ENCODE peak calls at places on chromosomes 16 and 17, in six cellular contexts. One of them, this sample, is unnamed.

GRCh38 chr16:50900391-50900942 is 158.6 kb downstream of the CYLD start:
- DNase-seq in cardiac muscle cell: no peak
- DNase-seq in HCT116: no peak
- DNase-seq in suprapubic skin: no peak
- DNase-seq in breast epithelium: no peak
- DNase-seq in CD8-positive, alpha-beta memory T cell: no peak
- DNase-seq in this sample: no peak

GRCh38 chr17:10304758-10305300 is 68.0 kb downstream of the MYH13 start:
- DNase-seq in HCT116: no peak
- DNase-seq in CD8-positive, alpha-beta memory T cell: no peak
- DNase-seq in cardiac muscle cell: no peak
- DNase-seq in suprapubic skin: no peak
- DNase-seq in breast epithelium: no peak
- DNase-seq in this sample: no peak

GRCh38 chr17:62093188-62094155 is 28.4 kb upstream of the MED13 start:
- DNase-seq in cardiac muscle cell: peak
- DNase-seq in HCT116: peak
- DNase-seq in CD8-positive, alpha-beta memory T cell: no peak
- DNase-seq in breast epithelium: no peak
- DNase-seq in suprapubic skin: no peak
- DNase-seq in this sample: peak

GRCh38 chr17:63751806-63752205 is 10.2 kb upstream of the STRADA start:
- DNase-seq in suprapubic skin: no peak
- DNase-seq in CD8-positive, alpha-beta memory T cell: no peak
- DNase-seq in cardiac muscle cell: peak
- DNase-seq in HCT116: no peak
- DNase-seq in breast epithelium: no peak
- DNase-seq in this sample: no peak

GRCh38 chr17:20273741-20274500 is 193.4 kb downstream of the LGALS9B start:
- DNase-seq in HCT116: no peak
- DNase-seq in CD8-positive, alpha-beta memory T cell: no peak
- DNase-seq in suprapubic skin: no peak
- DNase-seq in breast epithelium: no peak
- DNase-seq in cardiac muscle cell: no peak
- DNase-seq in this sample: no peak

GRCh38 chr17:43360376-43360738 is 38.4 kb upstream of the ARL4D start:
- DNase-seq in HCT116: no peak
- DNase-seq in cardiac muscle cell: peak
- DNase-seq in CD8-positive, alpha-beta memory T cell: peak
- DNase-seq in breast epithelium: peak
- DNase-seq in suprapubic skin: no peak
- DNase-seq in this sample: no peak

GRCh38 chr17:44933824-44934744 is 13.5 kb downstream of the KIF18B start:
- DNase-seq in suprapubic skin: no peak
- DNase-seq in HCT116: no peak
- DNase-seq in cardiac muscle cell: no peak
- DNase-seq in CD8-positive, alpha-beta memory T cell: peak
- DNase-seq in breast epithelium: no peak
- DNase-seq in this sample: peak

GRCh38 chr17:44223574-44224046 is 4.1 kb upstream of the UBTF start:
- DNase-seq in suprapubic skin: no peak
- DNase-seq in CD8-positive, alpha-beta memory T cell: no peak
- DNase-seq in cardiac muscle cell: peak
- DNase-seq in HCT116: no peak
- DNase-seq in breast epithelium: no peak
- DNase-seq in this sample: peak

GRCh38 chr17:41530062-41531048 is 2.2 kb upstream of the KRT19 start:
- DNase-seq in breast epithelium: no peak
- DNase-seq in CD8-positive, alpha-beta memory T cell: no peak
- DNase-seq in suprapubic skin: no peak
- DNase-seq in cardiac muscle cell: peak
- DNase-seq in HCT116: peak
- DNase-seq in this sample: no peak

GRCh38 chr17:73028311-73028755 is 64.2 kb downstream of the SLC39A11 start:
- DNase-seq in breast epithelium: no peak
- DNase-seq in CD8-positive, alpha-beta memory T cell: no peak
- DNase-seq in HCT116: no peak
- DNase-seq in cardiac muscle cell: peak
- DNase-seq in suprapubic skin: no peak
- DNase-seq in this sample: no peak

GRCh38 chr17:40458851-40459482 is 15.7 kb downstream of the IGFBP4 start:
- DNase-seq in suprapubic skin: no peak
- DNase-seq in cardiac muscle cell: no peak
- DNase-seq in HCT116: no peak
- DNase-seq in breast epithelium: no peak
- DNase-seq in CD8-positive, alpha-beta memory T cell: no peak
- DNase-seq in this sample: no peak

GRCh38 chr17:40461036-40461721 is 17.9 kb downstream of the IGFBP4 start:
- DNase-seq in CD8-positive, alpha-beta memory T cell: no peak
- DNase-seq in HCT116: no peak
- DNase-seq in suprapubic skin: no peak
- DNase-seq in breast epithelium: no peak
- DNase-seq in cardiac muscle cell: no peak
- DNase-seq in this sample: no peak

GRCh38 chr17:40458001-40458791 is 14.9 kb downstream of the IGFBP4 start:
- DNase-seq in suprapubic skin: no peak
- DNase-seq in cardiac muscle cell: peak
- DNase-seq in HCT116: no peak
- DNase-seq in CD8-positive, alpha-beta memory T cell: no peak
- DNase-seq in breast epithelium: no peak
- DNase-seq in this sample: no peak

GRCh38 chr17:40460585-40460975 is 17.3 kb downstream of the IGFBP4 start:
- DNase-seq in cardiac muscle cell: no peak
- DNase-seq in breast epithelium: no peak
- DNase-seq in CD8-positive, alpha-beta memory T cell: no peak
- DNase-seq in HCT116: no peak
- DNase-seq in suprapubic skin: no peak
- DNase-seq in this sample: no peak

GRCh38 chr17:40459646-40460584 is 16.7 kb downstream of the IGFBP4 start:
- DNase-seq in breast epithelium: no peak
- DNase-seq in cardiac muscle cell: no peak
- DNase-seq in HCT116: no peak
- DNase-seq in suprapubic skin: no peak
- DNase-seq in CD8-positive, alpha-beta memory T cell: no peak
- DNase-seq in this sample: no peak
- H3K27ac ChIP-seq in breast epithelium: peak
- H3K27ac ChIP-seq in cardiac muscle cell: peak
- H3K27ac ChIP-seq in HCT116: no peak
- H3K27ac ChIP-seq in suprapubic skin: no peak
- H3K27ac ChIP-seq in CD8-positive, alpha-beta memory T cell: no peak
- H3K27ac ChIP-seq in this sample: no peak

DNA sequence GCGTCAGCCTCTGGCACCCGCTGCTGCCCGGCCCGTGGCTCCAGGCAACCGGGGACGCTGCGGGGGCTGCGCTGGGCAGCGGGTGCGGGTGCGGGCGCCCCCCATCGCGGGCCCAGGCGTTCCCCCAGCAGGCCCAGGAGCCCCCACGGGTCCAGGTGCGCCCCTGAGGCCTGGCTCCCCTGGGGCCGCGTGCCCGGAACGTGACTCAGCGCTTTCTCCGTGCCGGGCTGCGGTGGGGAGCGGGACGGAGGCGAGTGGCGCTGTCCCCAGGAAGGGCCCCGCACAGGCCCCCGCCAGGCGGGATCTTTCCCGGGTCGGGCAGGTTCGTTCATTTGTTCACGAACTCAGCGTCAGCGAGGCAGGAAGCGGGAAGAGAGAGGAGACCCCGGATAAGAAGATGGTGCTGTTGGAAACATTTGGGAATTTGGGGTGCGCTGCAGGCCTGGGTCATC is 18.4 kb upstream of the EXOC7 start:
- DNase-seq in cardiac muscle cell: peak
- DNase-seq in HCT116: no peak
- DNase-seq in breast epithelium: no peak
- DNase-seq in CD8-positive, alpha-beta memory T cell: no peak
- DNase-seq in suprapubic skin: no peak
- DNase-seq in this sample: no peak
- H3K4me3 ChIP-seq in cardiac muscle cell: no peak
- H3K4me3 ChIP-seq in HCT116: no peak
- H3K4me3 ChIP-seq in breast epithelium: peak
- H3K4me3 ChIP-seq in CD8-positive, alpha-beta memory T cell: peak
- H3K4me3 ChIP-seq in suprapubic skin: peak
- H3K4me3 ChIP-seq in this sample: no peak

GRCh38 chr17:46832306-46832895 is 13.9 kb upstream of the WNT3 start:
- DNase-seq in cardiac muscle cell: no peak
- DNase-seq in CD8-positive, alpha-beta memory T cell: no peak
- DNase-seq in HCT116: no peak
- DNase-seq in suprapubic skin: no peak
- DNase-seq in breast epithelium: no peak
- DNase-seq in this sample: no peak
- H3K27ac ChIP-seq in cardiac muscle cell: no peak
- H3K27ac ChIP-seq in CD8-positive, alpha-beta memory T cell: no peak
- H3K27ac ChIP-seq in HCT116: no peak
- H3K27ac ChIP-seq in suprapubic skin: no peak
- H3K27ac ChIP-seq in breast epithelium: no peak
- H3K27ac ChIP-seq in this sample: no peak

DNA sequence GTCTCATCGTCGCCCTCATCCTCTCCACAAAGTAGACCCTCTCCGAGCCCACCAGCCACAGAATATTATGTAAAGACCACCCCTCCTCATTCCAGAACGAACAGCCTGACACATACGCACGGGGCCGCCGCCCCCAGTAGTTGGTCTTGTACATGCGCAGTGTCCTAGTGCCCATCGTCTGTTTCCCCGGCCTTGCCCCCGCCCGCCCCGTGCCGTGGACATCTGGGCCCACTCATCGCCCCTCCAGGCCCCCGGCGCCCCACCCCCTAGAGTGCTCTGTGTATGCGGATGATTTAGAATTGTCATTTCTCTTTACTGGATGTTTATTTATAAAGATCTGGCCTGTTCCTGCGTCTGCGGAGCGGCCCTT is 475 bp upstream of the AMDHD2 start:
- DNase-seq in HCT116: no peak
- DNase-seq in CD8-positive, alpha-beta memory T cell: no peak
- DNase-seq in suprapubic skin: peak
- DNase-seq in breast epithelium: no peak
- DNase-seq in cardiac muscle cell: no peak
- DNase-seq in this sample: no peak
- H3K4me3 ChIP-seq in HCT116: no peak
- H3K4me3 ChIP-seq in CD8-positive, alpha-beta memory T cell: no peak
- H3K4me3 ChIP-seq in suprapubic skin: peak
- H3K4me3 ChIP-seq in breast epithelium: peak
- H3K4me3 ChIP-seq in cardiac muscle cell: peak
- H3K4me3 ChIP-seq in this sample: no peak